ENCODE peak calls at places on chromosomes 7 and 10, in nine cellular contexts. F, Z, U, P, H, I, S, K and J are unnamed samples.

GRCh38 chr7:43634384-43634783 is 51.5 kb downstream of the STK17A start:
- DNase-seq in U (no peak), K (no peak), F (no peak), P (no peak), S (no peak), I (no peak), Z (no peak), H (no peak), J (no peak)

GRCh38 chr10:114290038-114290437 is 51.0 kb downstream of the VWA2 start:
- DNase-seq in F (no peak), K (no peak), I (no peak), U (peak; percentile 15), S (no peak), P (no peak), Z (no peak), H (no peak), J (no peak)

GRCh38 chr10:133212853-133213494 is 17.0 kb upstream of the UTF1 start:
- DNase-seq in P (no peak), S (no peak), F (no peak), Z (no peak), K (no peak), H (no peak), I (no peak), U (no peak), J (no peak)

GRCh38 chr7:149245244-149245643 is 5.8 kb downstream of the ZNF212 start:
- DNase-seq in K (no peak), S (no peak), U (no peak), F (no peak), P (no peak), I (no peak), Z (no peak), H (no peak), J (no peak)

GRCh38 chr7:139180700-139181311 is 50.2 kb upstream of the UBN2 start:
- DNase-seq in Z (peak; percentile 12), F (no peak), P (no peak), S (no peak), U (no peak), I (no peak), H (no peak), K (no peak), J (no peak)

GRCh38 chr10:90417466-90418210 is 440.2 kb downstream of the HTR7 start:
- DNase-seq in Z (no peak), H (no peak), F (no peak), S (no peak), P (no peak), I (no peak), U (no peak), K (no peak), J (peak; percentile 66)

GRCh38 chr10:117449636-117450035 is 74.4 kb upstream of the PDZD8 start:
- DNase-seq in K (no peak), U (no peak), H (no peak), F (no peak), S (no peak), Z (peak; percentile 17), P (no peak), I (no peak), J (no peak)

GRCh38 chr10:12902135-12902572 is 99.4 kb downstream of the CCDC3 start:
- DNase-seq in F (peak; percentile 55), I (peak; percentile 59), H (peak; percentile 44), Z (peak; percentile 82), P (peak; percentile 73), S (no peak), K (peak; percentile 66), U (peak; percentile 56), J (peak; percentile 15)

GRCh38 chr7:141455686-141456085 is 95.5 kb upstream of the AGK start:
- DNase-seq in Z (no peak), S (no peak), H (no peak), P (no peak), F (no peak), U (no peak), K (no peak), I (no peak), J (no peak)

GRCh38 chr10:101892782-101893391 is 49.3 kb upstream of the KCNIP2 start:
- DNase-seq in I (no peak), H (no peak), P (no peak), F (no peak), K (no peak), Z (no peak), U (no peak), S (no peak), J (peak; percentile 10)

GRCh38 chr10:21396889-21397288 is 128.6 kb downstream of the SKIDA1 start:
- DNase-seq in Z (no peak), H (no peak), F (no peak), P (no peak), S (no peak), K (no peak), U (no peak), I (no peak), J (peak; percentile 65)

GRCh38 chr10:83917519-83918506 is 221.5 kb upstream of the GHITM start:
- DNase-seq in H (no peak), I (no peak), P (peak; percentile 31), K (no peak), S (peak; percentile 59), F (peak; percentile 48), Z (no peak), U (peak; percentile 47), J (no peak)

GRCh38 chr7:7851381-7851780 is 117.2 kb upstream of the GLCCI1 start:
- DNase-seq in Z (peak; percentile 81), P (no peak), I (peak; percentile 41), S (no peak), K (peak; percentile 47), F (no peak), H (no peak), U (no peak), J (peak; percentile 6)

GRCh38 chr10:34080485-34081346 is 734.4 kb downstream of the PARD3 start:
- DNase-seq in Z (no peak), K (no peak), F (no peak), S (peak; percentile 62), H (no peak), I (no peak), U (peak; percentile 71), P (no peak), J (no peak)

GRCh38 chr10:62159357-62159756 is 109.3 kb downstream of the RTKN2 start:
- DNase-seq in S (no peak), K (no peak), F (no peak), H (no peak), Z (no peak), I (no peak), P (no peak), U (no peak), J (no peak)

GRCh38 chr10:59833810-59834209 is 72.5 kb downstream of the CCDC6 start:
- DNase-seq in K (no peak), H (no peak), U (no peak), I (no peak), F (no peak), Z (no peak), S (no peak), P (no peak), J (no peak)